ENCODE peak calls at places on chromosome 11, in nine cellular contexts. K is endodermal cell; E is small intestine; L is cardiac muscle cell; G is uterus; D is A549; W is astrocyte; Q is iPS DF 6.9; A is effector memory CD4-positive, alpha-beta T cell. V is an unnamed sample. For H3K4me1, the result is how much of the 10 kb centered on the place peaks cover.

GRCh38 chr11:3231851-3232744 is at the start of gene MRGPRE:
- DNase-seq in K (peak), E (peak), L (no peak), G (peak), D (no peak), W (no peak), Q (no peak), A (no peak), V (peak)

GRCh38 chr11:116084511-116084910 is 580.3 kb upstream of the CADM1 start:
- DNase-seq in K (peak), E (no peak), L (no peak), G (no peak), D (no peak), W (no peak), Q (no peak), A (no peak), V (no peak)

GRCh38 chr11:85941380-85941973 is 86.3 kb downstream of the CCDC83 start:
- DNase-seq in K (peak), E (peak), L (peak), G (peak), D (peak), W (peak), Q (peak), A (no peak), V (no peak)

GRCh38 chr11:82733444-82734119 is at the start of gene FAM181B:
- DNase-seq in K (peak), E (peak), L (peak), G (peak), D (peak), W (no peak), Q (peak), A (no peak), V (no peak)

GRCh38 chr11:62137276-62137861 is 13.6 kb downstream of the INCENP start:
- DNase-seq in K (no peak), E (no peak), L (no peak), G (no peak), D (no peak), W (no peak), Q (no peak), A (no peak), V (no peak)

GRCh38 chr11:69308936-69309799 is 15.2 kb downstream of the MYEOV start:
- DNase-seq in K (peak), E (no peak), L (no peak), G (no peak), D (no peak), W (no peak), Q (no peak), A (no peak), V (no peak)

GRCh38 chr11:95788921-95789505 is 569 bp downstream of the FAM76B start:
- DNase-seq in K (peak), E (no peak), L (peak), G (no peak), D (peak), W (peak), Q (no peak), A (peak), V (no peak)

GRCh38 chr11:64571410-64572091 is 19.5 kb upstream of the SLC22A12 start:
- DNase-seq in K (peak), E (peak), L (peak), G (no peak), D (no peak), W (no peak), Q (no peak), A (no peak), V (peak)

GRCh38 chr11:127843483-127844396 is 743.6 kb downstream of the ETS1 start:
- DNase-seq in K (peak), E (peak), L (peak), G (no peak), D (peak), W (peak), Q (peak), A (peak), V (peak)

GRCh38 chr11:71372693-71373657 is 75.2 kb downstream of the DHCR7 start:
- DNase-seq in K (no peak), E (peak), L (peak), G (no peak), D (peak), W (no peak), Q (no peak), A (no peak), V (no peak)

GRCh38 chr11:43802509-43802908 is 78.1 kb upstream of the ALKBH3 start:
- DNase-seq in K (no peak), E (no peak), L (peak), G (no peak), D (no peak), W (no peak), Q (no peak), A (no peak), V (no peak)

GRCh38 chr11:112961751-112962747 is 829 bp downstream of the NCAM1 start:
- DNase-seq in K (peak), E (no peak), L (peak), G (peak), D (no peak), W (no peak), Q (no peak), A (no peak), V (peak)

GRCh38 chr11:129973068-129973467 is 29.6 kb downstream of the PRDM10 start:
- DNase-seq in K (no peak), E (no peak), L (no peak), G (no peak), D (no peak), W (no peak), Q (no peak), A (no peak), V (no peak)

GRCh38 chr11:95832763-95833162 is 42.5 kb downstream of the CEP57 start:
- DNase-seq in K (no peak), E (no peak), L (peak), G (no peak), D (no peak), W (peak), Q (no peak), A (no peak), V (no peak)

GRCh38 chr11:102244681-102245409 is 72.4 kb upstream of the BIRC3 start:
- DNase-seq in K (no peak), E (no peak), L (peak), G (no peak), D (peak), W (peak), Q (no peak), A (no peak), V (no peak)

GRCh38 chr11:2173150-2173693 is 1.6 kb upstream of the TH start:
- DNase-seq in K (peak), E (no peak), L (no peak), G (no peak), D (no peak), W (no peak), Q (no peak), A (no peak), V (no peak)

GRCh38 chr11:2172676-2173075 is 1.1 kb upstream of the TH start:
- DNase-seq in K (no peak), E (no peak), L (no peak), G (no peak), D (no peak), W (no peak), Q (no peak), A (no peak), V (no peak)

GRCh38 chr11:2175659-2176058 is 4.0 kb upstream of the TH start:
- DNase-seq in K (no peak), E (no peak), L (peak), G (no peak), D (no peak), W (peak), Q (no peak), A (no peak), V (no peak)

GRCh38 chr11:2173761-2174160 is 2.1 kb upstream of the TH start:
- DNase-seq in K (no peak), E (no peak), L (no peak), G (no peak), D (no peak), W (no peak), Q (no peak), A (no peak), V (no peak)

GRCh38 chr11:2174361-2174760 is 2.7 kb upstream of the TH start:
- DNase-seq in K (no peak), E (no peak), L (no peak), G (no peak), D (no peak), W (no peak), Q (no peak), A (no peak), V (no peak)
- H3K27ac ChIP-seq in K (no peak), E (no peak), L (no peak), G (no peak), D (no peak), W (no peak), Q (no peak), A (no peak), V (no peak)

DNA sequence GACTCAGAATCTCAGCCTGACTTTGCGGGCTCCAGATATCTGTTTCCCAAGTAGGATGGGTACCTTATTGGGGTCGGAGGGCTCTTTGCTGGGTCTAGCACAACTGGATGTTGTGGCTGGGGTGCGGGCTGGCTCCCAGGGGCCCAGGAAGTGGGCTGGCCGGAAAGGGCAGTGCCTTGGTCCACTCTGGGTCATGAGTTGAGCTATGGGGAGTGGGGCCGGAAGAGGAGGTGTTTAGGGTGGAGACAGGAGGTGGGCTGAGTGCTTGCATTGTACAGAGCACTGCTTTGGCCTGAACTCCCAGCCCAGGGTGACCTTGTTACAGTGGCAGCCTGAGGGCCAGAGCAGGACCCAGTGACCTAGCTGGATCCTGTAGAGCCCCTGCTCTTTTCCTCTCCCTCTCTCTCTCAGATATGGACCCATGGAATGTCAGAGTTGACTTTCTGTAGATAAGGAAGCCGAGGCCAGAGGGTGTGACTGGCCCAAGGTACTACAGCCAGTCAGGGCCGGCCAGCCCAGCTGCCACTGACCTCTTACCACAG is 13.2 kb downstream of the PHLDB1 start:
- DNase-seq in K (no peak), E (no peak), L (peak), G (no peak), D (no peak), W (no peak), Q (no peak), A (no peak), V (peak)
- H3K4me1 ChIP-seq in K (under half), E (under half), L (under half), G (under half), D (half or more), W (half or more), Q (under half), A (under half), V (half or more)

GRCh38 chr11:88521354-88522310 is 184.1 kb upstream of the CTSC start:
- DNase-seq in K (no peak), E (no peak), L (no peak), G (no peak), D (no peak), W (no peak), Q (no peak), A (no peak), V (no peak)
- H3K27ac ChIP-seq in K (no peak), E (no peak), L (no peak), G (no peak), D (no peak), W (no peak), Q (no peak), A (no peak), V (no peak)

GRCh38 chr11:34916810-34917780 is 677 bp downstream of the PDHX start:
- DNase-seq in K (no peak), E (no peak), L (peak), G (no peak), D (peak), W (no peak), Q (no peak), A (no peak), V (no peak)

GRCh38 chr11:34926101-34926830 is 9.8 kb downstream of the PDHX start:
- DNase-seq in K (no peak), E (peak), L (peak), G (no peak), D (no peak), W (peak), Q (no peak), A (no peak), V (no peak)

GRCh38 chr11:34916014-34916809 is at the start of the genes APIP and PDHX:
- DNase-seq in K (peak), E (peak), L (peak), G (peak), D (peak), W (peak), Q (peak), A (peak), V (peak)

GRCh38 chr11:34924714-34925113 is 8.3 kb downstream of the PDHX start:
- DNase-seq in K (no peak), E (no peak), L (no peak), G (no peak), D (no peak), W (no peak), Q (no peak), A (no peak), V (no peak)

GRCh38 chr11:34921156-34921555 is 4.7 kb downstream of the PDHX start:
- DNase-seq in K (no peak), E (no peak), L (no peak), G (no peak), D (no peak), W (no peak), Q (no peak), A (no peak), V (no peak)
- H3K4me1 ChIP-seq in K (under half), E (under half), L (under half), G (under half), D (under half), W (under half), Q (under half), A (under half), V (under half)

GRCh38 chr11:67675058-67675747 is 780 bp upstream of the ALDH3B2 start:
- DNase-seq in K (no peak), E (no peak), L (no peak), G (no peak), D (no peak), W (no peak), Q (no peak), A (no peak), V (no peak)

GRCh38 chr11:67680701-67681472 is 6.5 kb upstream of the ALDH3B2 start:
- DNase-seq in K (no peak), E (no peak), L (no peak), G (no peak), D (no peak), W (no peak), Q (no peak), A (no peak), V (no peak)
- H3K27ac ChIP-seq in K (no peak), E (no peak), L (no peak), G (no peak), D (no peak), W (no peak), Q (no peak), A (no peak), V (no peak)

GRCh38 chr11:16153951-16154350 is 202.4 kb downstream of the SOX6 start:
- DNase-seq in K (no peak), E (no peak), L (no peak), G (no peak), D (no peak), W (no peak), Q (no peak), A (no peak), V (no peak)

GRCh38 chr11:16158426-16158994 is 197.8 kb downstream of the SOX6 start:
- DNase-seq in K (no peak), E (no peak), L (no peak), G (no peak), D (no peak), W (no peak), Q (no peak), A (no peak), V (no peak)

GRCh38 chr11:16157327-16157726 is 199.0 kb downstream of the SOX6 start:
- DNase-seq in K (no peak), E (no peak), L (no peak), G (no peak), D (no peak), W (no peak), Q (no peak), A (no peak), V (no peak)

GRCh38 chr11:16154715-16155396 is 201.5 kb downstream of the SOX6 start:
- DNase-seq in K (no peak), E (no peak), L (peak), G (no peak), D (peak), W (peak), Q (no peak), A (no peak), V (no peak)

DNA sequence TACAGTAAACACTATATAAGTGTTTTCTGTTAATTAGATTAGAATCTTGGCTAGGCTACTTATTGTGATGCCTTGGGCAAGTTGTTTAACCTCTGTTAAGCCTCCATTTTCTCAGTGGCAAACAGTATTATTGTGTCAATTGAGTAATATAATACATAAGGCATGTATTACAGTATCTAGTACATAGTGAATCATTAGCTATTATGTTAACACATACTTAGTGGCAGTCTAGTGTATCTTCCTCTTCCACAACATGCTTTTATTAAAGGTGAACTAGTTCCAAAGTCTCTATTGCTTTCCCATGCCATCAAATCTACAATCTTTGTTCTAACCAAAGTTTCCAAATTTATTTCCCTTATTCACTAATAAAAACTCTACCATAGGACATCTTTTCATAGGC is 200.9 kb downstream of the SOX6 start:
- DNase-seq in K (no peak), E (peak), L (no peak), G (no peak), D (peak), W (no peak), Q (no peak), A (no peak), V (no peak)
- H3K4me1 ChIP-seq in K (under half), E (under half), L (under half), G (under half), D (half or more), W (under half), Q (under half), A (under half), V (under half)

V was measured in lower lobe of right lung.